ENCODE peak calls at places on chromosome 17, in ten cellular contexts. N is T-helper 1 cell, F is cardiac fibroblast, A is AG04449, G is RWPE2, I is frontal cortex, B is amniotic epithelial cell, E is NCI-H1436, U is retina, K is GM20000. O is an unnamed sample.

GRCh38 chr17:59620518-59621259 is 994 bp downstream of the CLTC start:
- DNase-seq in B (no peak), E (peak), N (peak), U (peak), A (no peak), I (no peak), F (peak), K (peak), G (no peak), O (no peak)

GRCh38 chr17:4230142-4230541 is 33.6 kb downstream of the ANKFY1 start:
- DNase-seq in G (no peak), U (no peak), F (peak), I (no peak), K (no peak), N (no peak), B (peak), A (peak), E (no peak), O (no peak)

GRCh38 chr17:3221850-3222249 is 14.4 kb downstream of the OR1A1 start:
- DNase-seq in G (no peak), E (no peak), N (no peak), F (no peak), K (no peak), B (no peak), A (no peak), U (no peak), I (no peak), O (no peak)

GRCh38 chr17:73045722-73046121 is 46.8 kb downstream of the SLC39A11 start:
- DNase-seq in I (no peak), F (no peak), A (no peak), B (no peak), K (no peak), N (no peak), G (no peak), E (no peak), U (no peak), O (no peak)

GRCh38 chr17:58006924-58007780 is at the start of gene SRSF1:
- DNase-seq in B (peak), U (peak), G (peak), A (peak), F (peak), N (peak), E (peak), I (peak), K (peak), O (peak)

GRCh38 chr17:34859652-34860051 is 101.6 kb downstream of the CCT6B start:
- DNase-seq in E (no peak), B (no peak), U (no peak), N (no peak), I (no peak), F (no peak), G (no peak), K (no peak), A (no peak), O (no peak)

GRCh38 chr17:6455321-6455705 is 11.1 kb downstream of the PIMREG start:
- DNase-seq in U (no peak), B (peak), F (no peak), E (peak), N (peak), K (peak), I (no peak), G (no peak), A (no peak), O (no peak)

GRCh38 chr17:73307130-73307529 is 4.7 kb downstream of the CDC42EP4 start:
- DNase-seq in N (no peak), E (no peak), I (no peak), F (no peak), B (no peak), A (no peak), K (no peak), G (no peak), U (no peak), O (no peak)

GRCh38 chr17:58343131-58343530 is 8.9 kb downstream of the SUPT4H1 start:
- DNase-seq in A (no peak), K (no peak), I (no peak), E (no peak), F (no peak), B (no peak), N (no peak), U (no peak), G (no peak), O (no peak)

GRCh38 chr17:65154770-65155589 is 17.8 kb downstream of the RGS9 start:
- DNase-seq in G (no peak), N (no peak), E (no peak), I (no peak), K (peak), U (no peak), B (peak), A (no peak), F (peak), O (no peak)

GRCh38 chr17:66964930-66965800 is 658 bp downstream of the CACNG4 start:
- DNase-seq in F (no peak), E (peak), I (peak), U (peak), G (no peak), K (peak), A (no peak), B (no peak), N (no peak), O (peak)

GRCh38 chr17:40095356-40095943 is 4.9 kb downstream of the NR1D1 start:
- DNase-seq in U (no peak), A (no peak), N (no peak), K (no peak), F (no peak), E (no peak), G (no peak), I (no peak), B (no peak), O (no peak)

GRCh38 chr17:73325527-73325842 is 13.7 kb upstream of the CDC42EP4 start:
- DNase-seq in A (no peak), B (peak), I (no peak), F (peak), K (no peak), G (no peak), U (no peak), N (no peak), E (no peak), O (no peak)

GRCh38 chr17:81518785-81519283 is 6.2 kb upstream of the ACTG1 start:
- DNase-seq in A (no peak), U (no peak), G (peak), K (peak), N (no peak), I (no peak), F (peak), B (no peak), E (no peak), O (peak)

GRCh38 chr17:43599835-43600234 is 53.7 kb upstream of the ETV4 start:
- DNase-seq in A (no peak), E (no peak), K (no peak), N (no peak), G (no peak), I (no peak), F (peak), U (no peak), B (peak), O (no peak)

GRCh38 chr17:77884967-77885641 is 73.4 kb upstream of the TNRC6C start:
- DNase-seq in K (no peak), B (no peak), A (no peak), E (peak), G (no peak), N (no peak), U (no peak), I (no peak), F (no peak), O (no peak)

GRCh38 chr17:37358098-37358829 is 17.5 kb upstream of the C17orf78 start:
- DNase-seq in E (peak), B (peak), K (peak), F (peak), U (no peak), A (no peak), I (peak), N (peak), G (peak), O (peak)

GRCh38 chr17:78923660-78924453 is 1.3 kb downstream of the TIMP2 start:
- DNase-seq in E (peak), A (no peak), K (peak), I (no peak), N (peak), B (no peak), U (peak), F (no peak), G (peak), O (peak)

GRCh38 chr17:15971882-15972281 is 27.0 kb downstream of the ADORA2B start:
- DNase-seq in B (no peak), G (no peak), I (no peak), F (no peak), E (no peak), N (no peak), K (no peak), A (no peak), U (no peak), O (no peak)

GRCh38 chr17:19672009-19672837 is 23.7 kb downstream of the ALDH3A2 start:
- DNase-seq in F (peak), K (no peak), E (no peak), A (no peak), B (no peak), G (no peak), U (no peak), I (no peak), N (no peak), O (peak)

GRCh38 chr17:27295945-27296344 is 2.0 kb downstream of the WSB1 start:
- DNase-seq in N (no peak), K (no peak), A (no peak), B (no peak), U (peak), E (no peak), I (no peak), F (peak), G (no peak), O (no peak)

GRCh38 chr17:45342871-45343526 is 26.2 kb upstream of the MAP3K14 start:
- DNase-seq in E (no peak), A (no peak), B (no peak), N (no peak), I (no peak), K (no peak), G (no peak), F (no peak), U (no peak), O (no peak)

GRCh38 chr17:75921596-75921995 is 16.9 kb upstream of the MRPL38 start:
- DNase-seq in F (no peak), E (no peak), B (no peak), G (no peak), U (no peak), N (no peak), A (no peak), I (no peak), K (no peak), O (peak)

GRCh38 chr17:28928061-28928460 is 23.3 kb downstream of the PHF12 start:
- DNase-seq in B (peak), K (no peak), I (no peak), A (no peak), U (no peak), N (no peak), E (no peak), F (peak), G (no peak), O (no peak)

GRCh38 chr17:79075433-79075805 is 795 bp downstream of the ENGASE start:
- DNase-seq in U (no peak), E (no peak), F (no peak), I (no peak), G (no peak), A (no peak), B (no peak), N (peak), K (peak), O (no peak)

GRCh38 chr17:81335388-81336157 is 40.5 kb upstream of the SLC38A10 start:
- DNase-seq in B (no peak), K (no peak), E (no peak), G (no peak), A (no peak), U (no peak), F (no peak), N (no peak), I (no peak), O (peak)

GRCh38 chr17:29358421-29358820 is 31.7 kb upstream of the TAOK1 start:
- DNase-seq in F (peak), E (no peak), U (no peak), B (peak), N (no peak), G (no peak), I (no peak), A (no peak), K (no peak), O (no peak)

GRCh38 chr17:57454729-57455062 is 198.4 kb downstream of the MSI2 start:
- DNase-seq in G (no peak), F (no peak), A (no peak), B (no peak), K (no peak), I (no peak), U (peak), E (no peak), N (no peak), O (no peak)

O was measured in left lung.